ENCODE peak calls at places on chromosomes 1 and 21, in six cellular contexts. One of them, this sample, is unnamed.

GRCh38 chr1:21472861-21473260 is 32.9 kb downstream of the NBPF3 start:
- DNase-seq in GM10248: no peak
- DNase-seq in progenitor cell of endocrine pancreas: no peak
- DNase-seq in foreskin fibroblast: no peak
- DNase-seq in A549: no peak
- DNase-seq in stomach: no peak
- DNase-seq in this sample: no peak

GRCh38 chr1:153985984-153986761 is at the start of gene RAB13:
- DNase-seq in GM10248: peak
- DNase-seq in progenitor cell of endocrine pancreas: peak
- DNase-seq in foreskin fibroblast: peak
- DNase-seq in A549: peak
- DNase-seq in stomach: peak
- DNase-seq in this sample: peak

GRCh38 chr1:41862411-41863221 is 56.1 kb downstream of the HIVEP3 start:
- DNase-seq in GM10248: no peak
- DNase-seq in progenitor cell of endocrine pancreas: no peak
- DNase-seq in foreskin fibroblast: peak
- DNase-seq in A549: peak
- DNase-seq in stomach: no peak
- DNase-seq in this sample: no peak

GRCh38 chr1:172999349-172999748 is 51.4 kb downstream of the TNFSF18 start:
- DNase-seq in GM10248: no peak
- DNase-seq in progenitor cell of endocrine pancreas: no peak
- DNase-seq in foreskin fibroblast: no peak
- DNase-seq in A549: no peak
- DNase-seq in stomach: no peak
- DNase-seq in this sample: no peak

GRCh38 chr1:232628335-232629214 is 1.4 kb downstream of the SIPA1L2 start:
- DNase-seq in GM10248: no peak
- DNase-seq in progenitor cell of endocrine pancreas: no peak
- DNase-seq in foreskin fibroblast: peak
- DNase-seq in A549: no peak
- DNase-seq in stomach: no peak
- DNase-seq in this sample: no peak

GRCh38 chr1:116987256-116987555 is 14.4 kb upstream of the CD101 start:
- DNase-seq in GM10248: no peak
- DNase-seq in progenitor cell of endocrine pancreas: no peak
- DNase-seq in foreskin fibroblast: no peak
- DNase-seq in A549: no peak
- DNase-seq in stomach: peak
- DNase-seq in this sample: no peak

GRCh38 chr21:43367296-43367695 is 59.6 kb downstream of the SIK1 start:
- DNase-seq in GM10248: no peak
- DNase-seq in progenitor cell of endocrine pancreas: no peak
- DNase-seq in foreskin fibroblast: peak
- DNase-seq in A549: no peak
- DNase-seq in stomach: no peak
- DNase-seq in this sample: no peak

GRCh38 chr1:203610061-203610460 is 16.6 kb upstream of the ATP2B4 start:
- DNase-seq in GM10248: no peak
- DNase-seq in progenitor cell of endocrine pancreas: no peak
- DNase-seq in foreskin fibroblast: peak
- DNase-seq in A549: no peak
- DNase-seq in stomach: no peak
- DNase-seq in this sample: no peak

GRCh38 chr1:221878134-221878533 is 136.2 kb upstream of the DUSP10 start:
- DNase-seq in GM10248: peak
- DNase-seq in progenitor cell of endocrine pancreas: no peak
- DNase-seq in foreskin fibroblast: no peak
- DNase-seq in A549: no peak
- DNase-seq in stomach: no peak
- DNase-seq in this sample: no peak

GRCh38 chr1:155651861-155652661 is 36.5 kb downstream of the YY1AP1 start:
- DNase-seq in GM10248: no peak
- DNase-seq in progenitor cell of endocrine pancreas: no peak
- DNase-seq in foreskin fibroblast: no peak
- DNase-seq in A549: no peak
- DNase-seq in stomach: no peak
- DNase-seq in this sample: no peak

GRCh38 chr1:24283326-24284155 is 35.6 kb upstream of the GRHL3 start:
- DNase-seq in GM10248: no peak
- DNase-seq in progenitor cell of endocrine pancreas: no peak
- DNase-seq in foreskin fibroblast: peak
- DNase-seq in A549: peak
- DNase-seq in stomach: no peak
- DNase-seq in this sample: no peak

GRCh38 chr1:225378880-225379279 is 49.0 kb downstream of the LBR start:
- DNase-seq in GM10248: no peak
- DNase-seq in progenitor cell of endocrine pancreas: no peak
- DNase-seq in foreskin fibroblast: peak
- DNase-seq in A549: no peak
- DNase-seq in stomach: no peak
- DNase-seq in this sample: no peak

GRCh38 chr1:98053471-98054366 is 132.9 kb upstream of the DPYD start:
- DNase-seq in GM10248: peak
- DNase-seq in progenitor cell of endocrine pancreas: peak
- DNase-seq in foreskin fibroblast: peak
- DNase-seq in A549: no peak
- DNase-seq in stomach: peak
- DNase-seq in this sample: peak

DNA sequence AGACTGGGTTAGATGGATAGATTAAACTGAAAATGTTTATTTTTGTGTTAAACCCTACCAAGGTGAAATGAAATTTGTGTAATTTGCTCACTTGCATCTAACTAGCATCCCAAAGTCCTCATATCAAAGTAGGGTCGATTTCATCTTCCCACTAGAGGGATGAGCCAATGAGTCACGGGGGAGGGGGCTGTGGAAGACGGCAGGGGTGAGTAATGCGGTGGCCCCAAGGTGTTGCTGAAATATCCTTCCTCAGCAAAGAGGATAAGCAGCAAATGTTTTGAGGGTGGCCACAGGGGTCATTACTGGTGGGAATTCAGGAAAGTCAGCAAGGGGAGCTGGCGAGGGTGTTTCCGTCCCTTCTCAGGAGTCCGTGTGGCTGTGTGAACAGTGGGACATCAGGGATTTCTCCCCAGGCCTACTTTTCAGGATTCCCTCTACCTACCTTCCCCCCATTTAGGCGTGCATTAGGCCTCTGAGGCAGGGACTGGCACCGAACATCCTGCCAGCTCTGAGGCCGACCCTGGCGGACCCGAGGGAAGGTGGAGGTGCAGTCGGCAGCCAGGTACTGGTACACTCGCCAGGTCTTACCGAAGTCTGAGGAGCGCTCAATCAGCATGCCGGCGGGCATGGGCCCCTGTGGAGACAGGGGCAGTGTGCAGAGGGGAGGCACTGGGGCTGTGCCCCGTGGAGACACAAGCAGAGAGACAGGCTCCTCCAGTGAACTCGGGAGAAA is 18.1 kb downstream of the LAMB3 start:
- DNase-seq in GM10248: no peak
- DNase-seq in progenitor cell of endocrine pancreas: no peak
- DNase-seq in foreskin fibroblast: no peak
- DNase-seq in A549: no peak
- DNase-seq in stomach: no peak
- DNase-seq in this sample: no peak
- TF ChIP-seq CTCF in GM10248: no peak
- TF ChIP-seq CTCF in progenitor cell of endocrine pancreas: no peak
- TF ChIP-seq CTCF in foreskin fibroblast: no peak
- TF ChIP-seq CTCF in A549: no peak
- TF ChIP-seq CTCF in stomach: no peak
- TF ChIP-seq CTCF in this sample: no peak

GRCh38 chr1:88650676-88651418 is 33.2 kb upstream of the PKN2 start:
- DNase-seq in GM10248: no peak
- DNase-seq in progenitor cell of endocrine pancreas: no peak
- DNase-seq in foreskin fibroblast: no peak
- DNase-seq in A549: no peak
- DNase-seq in stomach: no peak
- DNase-seq in this sample: no peak

GRCh38 chr1:88659552-88659951 is 24.5 kb upstream of the PKN2 start:
- DNase-seq in GM10248: no peak
- DNase-seq in progenitor cell of endocrine pancreas: no peak
- DNase-seq in foreskin fibroblast: no peak
- DNase-seq in A549: no peak
- DNase-seq in stomach: no peak
- DNase-seq in this sample: no peak

GRCh38 chr1:88658419-88658818 is 25.7 kb upstream of the PKN2 start:
- DNase-seq in GM10248: no peak
- DNase-seq in progenitor cell of endocrine pancreas: no peak
- DNase-seq in foreskin fibroblast: no peak
- DNase-seq in A549: no peak
- DNase-seq in stomach: no peak
- DNase-seq in this sample: no peak

GRCh38 chr1:88655145-88655544 is 28.9 kb upstream of the PKN2 start:
- DNase-seq in GM10248: no peak
- DNase-seq in progenitor cell of endocrine pancreas: no peak
- DNase-seq in foreskin fibroblast: no peak
- DNase-seq in A549: no peak
- DNase-seq in stomach: no peak
- DNase-seq in this sample: no peak

DNA sequence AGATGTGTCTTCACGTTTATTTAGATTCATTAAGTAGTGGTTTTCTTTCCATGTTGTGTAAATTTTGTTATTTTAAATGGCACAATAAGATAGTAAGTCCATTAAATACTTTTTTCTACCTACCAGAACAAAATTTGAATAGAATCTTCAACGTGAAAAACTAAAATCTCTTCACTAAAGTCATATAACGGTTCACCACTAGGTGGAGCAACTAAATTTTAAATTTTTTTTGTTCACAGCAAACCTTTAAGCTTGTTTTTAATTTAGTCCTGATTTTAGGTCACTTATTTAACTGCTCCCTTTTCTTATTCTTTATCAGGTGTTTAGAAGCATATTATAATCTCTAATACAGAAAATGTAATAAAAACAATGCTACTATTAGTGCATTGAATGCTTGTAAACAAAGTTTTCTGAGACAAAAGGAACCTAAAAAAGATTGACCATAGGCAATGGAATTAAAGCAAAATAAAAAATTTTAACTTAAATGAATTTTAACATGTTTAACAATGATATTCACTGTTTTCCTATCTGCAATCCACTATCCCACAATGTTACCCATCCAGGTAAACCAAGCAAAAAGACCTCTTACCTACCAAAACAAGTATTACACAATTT is 28.3 kb upstream of the PKN2 start:
- DNase-seq in GM10248: peak
- DNase-seq in progenitor cell of endocrine pancreas: no peak
- DNase-seq in foreskin fibroblast: peak
- DNase-seq in A549: no peak
- DNase-seq in stomach: no peak
- DNase-seq in this sample: no peak
- TF ChIP-seq CTCF in GM10248: peak
- TF ChIP-seq CTCF in progenitor cell of endocrine pancreas: peak
- TF ChIP-seq CTCF in foreskin fibroblast: peak
- TF ChIP-seq CTCF in A549: peak
- TF ChIP-seq CTCF in stomach: peak
- TF ChIP-seq CTCF in this sample: peak

DNA sequence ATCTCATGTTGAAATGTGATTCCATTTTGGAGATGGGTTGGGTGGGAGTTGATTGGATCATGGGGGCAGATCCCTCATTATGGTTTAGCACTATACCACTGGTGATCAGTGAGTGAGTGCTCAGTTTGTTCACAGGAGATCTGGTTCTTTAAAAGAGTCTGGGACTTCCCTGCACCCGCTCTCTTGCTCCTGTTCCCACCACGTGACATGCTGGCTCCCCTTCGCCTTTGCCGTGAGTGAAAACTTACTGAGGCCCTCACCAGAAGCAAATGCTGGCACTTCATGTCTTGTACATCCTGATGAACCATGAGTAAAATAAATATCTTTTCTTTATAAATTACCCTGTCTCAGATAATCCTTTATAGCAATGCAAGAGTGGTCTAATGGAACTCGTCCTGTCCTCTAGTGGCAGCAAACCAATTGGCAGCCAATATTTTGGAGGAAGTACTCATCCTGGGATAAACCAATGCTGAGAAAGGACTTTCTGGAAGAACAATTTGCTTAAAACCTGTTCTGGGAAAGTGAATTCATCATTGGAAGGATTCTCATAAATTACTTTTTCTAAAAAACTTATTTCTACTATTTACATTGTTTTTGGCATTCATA is 27.8 kb upstream of the CYP4A11 start:
- DNase-seq in GM10248: no peak
- DNase-seq in progenitor cell of endocrine pancreas: no peak
- DNase-seq in foreskin fibroblast: no peak
- DNase-seq in A549: no peak
- DNase-seq in stomach: no peak
- DNase-seq in this sample: no peak
- TF ChIP-seq CTCF in GM10248: no peak
- TF ChIP-seq CTCF in progenitor cell of endocrine pancreas: peak
- TF ChIP-seq CTCF in foreskin fibroblast: no peak
- TF ChIP-seq CTCF in A549: no peak
- TF ChIP-seq CTCF in stomach: no peak
- TF ChIP-seq CTCF in this sample: no peak

GRCh38 chr21:37032877-37033471 is 26.5 kb downstream of the RIPPLY3 start:
- DNase-seq in GM10248: no peak
- DNase-seq in progenitor cell of endocrine pancreas: no peak
- DNase-seq in foreskin fibroblast: peak
- DNase-seq in A549: peak
- DNase-seq in stomach: no peak
- DNase-seq in this sample: no peak

GRCh38 chr21:37030864-37031263 is 24.4 kb downstream of the RIPPLY3 start:
- DNase-seq in GM10248: no peak
- DNase-seq in progenitor cell of endocrine pancreas: no peak
- DNase-seq in foreskin fibroblast: no peak
- DNase-seq in A549: no peak
- DNase-seq in stomach: no peak
- DNase-seq in this sample: no peak

GRCh38 chr21:37032293-37032692 is 25.8 kb downstream of the RIPPLY3 start:
- DNase-seq in GM10248: no peak
- DNase-seq in progenitor cell of endocrine pancreas: no peak
- DNase-seq in foreskin fibroblast: no peak
- DNase-seq in A549: no peak
- DNase-seq in stomach: no peak
- DNase-seq in this sample: no peak

GRCh38 chr21:37028579-37028978 is 22.1 kb downstream of the RIPPLY3 start:
- DNase-seq in GM10248: no peak
- DNase-seq in progenitor cell of endocrine pancreas: no peak
- DNase-seq in foreskin fibroblast: peak
- DNase-seq in A549: no peak
- DNase-seq in stomach: no peak
- DNase-seq in this sample: peak
- TF ChIP-seq CTCF in GM10248: no peak
- TF ChIP-seq CTCF in progenitor cell of endocrine pancreas: no peak
- TF ChIP-seq CTCF in foreskin fibroblast: no peak
- TF ChIP-seq CTCF in A549: no peak
- TF ChIP-seq CTCF in stomach: no peak
- TF ChIP-seq CTCF in this sample: peak

DNA sequence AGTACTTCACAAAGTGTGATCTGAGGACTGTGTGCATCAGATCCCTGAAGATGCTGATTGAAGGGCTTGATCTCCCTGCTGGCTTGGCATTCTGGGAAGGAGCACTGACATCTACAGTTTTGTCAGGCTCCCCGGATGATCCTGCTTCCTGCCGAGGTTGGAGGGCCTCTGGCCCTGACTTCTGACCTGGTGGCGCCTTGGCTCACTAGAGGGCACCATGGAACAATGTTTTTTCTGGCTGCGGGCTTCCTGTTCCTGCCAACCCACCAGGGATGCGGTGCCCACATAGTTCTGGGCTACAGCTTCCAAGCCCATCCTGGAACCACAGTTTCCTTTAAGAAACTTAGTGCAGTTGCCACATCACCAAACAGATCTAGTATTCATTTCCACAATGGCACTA is 38.8 kb upstream of the RASAL2 start:
- DNase-seq in GM10248: no peak
- DNase-seq in progenitor cell of endocrine pancreas: no peak
- DNase-seq in foreskin fibroblast: peak
- DNase-seq in A549: peak
- DNase-seq in stomach: no peak
- DNase-seq in this sample: no peak
- TF ChIP-seq CTCF in GM10248: peak
- TF ChIP-seq CTCF in progenitor cell of endocrine pancreas: peak
- TF ChIP-seq CTCF in foreskin fibroblast: no peak
- TF ChIP-seq CTCF in A549: peak
- TF ChIP-seq CTCF in stomach: no peak
- TF ChIP-seq CTCF in this sample: peak

This sample was measured in osteocyte.